ENCODE peak calls at places on chromosomes 5 and 9, in five cellular contexts. Y, M, P, E and F are unnamed samples.

GRCh38 chr5:177369050-177369912 is 11.6 kb downstream of the RGS14 start:
- DNase-seq in Y (no peak), M (no peak), P (no peak), E (no peak), F (no peak)

GRCh38 chr5:89826938-89827337 is 582.6 kb downstream of the CETN3 start:
- DNase-seq in Y (no peak), M (no peak), P (no peak), E (no peak), F (no peak)

GRCh38 chr5:52856564-52856963 is 68.8 kb downstream of the ITGA1 start:
- DNase-seq in Y (no peak), M (no peak), P (no peak), E (no peak), F (no peak)

GRCh38 chr5:77906806-77907205 is 130.7 kb upstream of the TBCA start:
- DNase-seq in Y (no peak), M (no peak), P (no peak), E (no peak), F (no peak)

GRCh38 chr5:180637962-180638680 is 11.3 kb downstream of the FLT4 start:
- DNase-seq in Y (no peak), M (no peak), P (no peak), E (no peak), F (no peak)

GRCh38 chr9:115326461-115326860 is 208.5 kb upstream of the TNC start:
- DNase-seq in Y (no peak), M (no peak), P (no peak), E (no peak), F (no peak)

GRCh38 chr9:34983209-34983608 is 6.3 kb upstream of the DNAJB5 start:
- DNase-seq in Y (peak), M (no peak), P (no peak), E (no peak), F (no peak)

GRCh38 chr5:88662801-88663360 is 220.1 kb downstream of the MEF2C start:
- DNase-seq in Y (no peak), M (no peak), P (no peak), E (no peak), F (no peak)

GRCh38 chr5:53114988-53115387 is 5.4 kb upstream of the MOCS2 start:
- DNase-seq in Y (no peak), M (no peak), P (peak), E (no peak), F (no peak)

GRCh38 chr9:120708526-120709224 is 5.6 kb downstream of the MEGF9 start:
- DNase-seq in Y (no peak), M (no peak), P (no peak), E (no peak), F (no peak)

GRCh38 chr5:88539642-88540476 is 271.2 kb upstream of the TMEM161B start:
- DNase-seq in Y (no peak), M (no peak), P (no peak), E (no peak), F (no peak)

GRCh38 chr9:136079211-136079915 is 15.7 kb downstream of the NACC2 start:
- DNase-seq in Y (no peak), M (no peak), P (no peak), E (no peak), F (no peak)

GRCh38 chr5:117738571-117738970 is 1163.9 kb upstream of the SEMA6A start:
- DNase-seq in Y (no peak), M (no peak), P (no peak), E (no peak), F (no peak)

GRCh38 chr9:1913931-1914330 is 101.2 kb upstream of the SMARCA2 start:
- DNase-seq in Y (no peak), M (no peak), P (peak), E (no peak), F (no peak)

GRCh38 chr5:157603333-157604190 is 28.0 kb upstream of the ADAM19 start:
- DNase-seq in Y (no peak), M (no peak), P (peak), E (peak), F (no peak)

GRCh38 chr5:172586118-172587060 is 54.7 kb upstream of the NEURL1B start:
- DNase-seq in Y (no peak), M (no peak), P (no peak), E (no peak), F (no peak)

GRCh38 chr5:36593867-36594266 is 12.5 kb upstream of the SLC1A3 start:
- DNase-seq in Y (no peak), M (no peak), P (no peak), E (no peak), F (no peak)

GRCh38 chr9:136531904-136532798 is 13.7 kb downstream of the NOTCH1 start:
- DNase-seq in Y (no peak), M (no peak), P (no peak), E (no peak), F (no peak)

GRCh38 chr5:167725741-167726140 is 565.7 kb upstream of the WWC1 start:
- DNase-seq in Y (no peak), M (no peak), P (no peak), E (no peak), F (no peak)

GRCh38 chr9:101923451-101923850 is 185.0 kb upstream of the GRIN3A start:
- DNase-seq in Y (no peak), M (no peak), P (no peak), E (no peak), F (no peak)

GRCh38 chr9:15308511-15308910 is 1.5 kb upstream of the TTC39B start:
- DNase-seq in Y (no peak), M (no peak), P (no peak), E (no peak), F (no peak)

GRCh38 chr5:19229210-19229835 is 758.7 kb downstream of the CDH18 start:
- DNase-seq in Y (no peak), M (no peak), P (no peak), E (no peak), F (no peak)

GRCh38 chr9:69325409-69326212 is 596 bp downstream of the ENTREP1 start:
- DNase-seq in Y (no peak), M (no peak), P (no peak), E (no peak), F (no peak)
- TF ChIP-seq ZNF274 in Y (no peak), M (no peak), P (no peak), E (no peak), F (no peak)

DNA sequence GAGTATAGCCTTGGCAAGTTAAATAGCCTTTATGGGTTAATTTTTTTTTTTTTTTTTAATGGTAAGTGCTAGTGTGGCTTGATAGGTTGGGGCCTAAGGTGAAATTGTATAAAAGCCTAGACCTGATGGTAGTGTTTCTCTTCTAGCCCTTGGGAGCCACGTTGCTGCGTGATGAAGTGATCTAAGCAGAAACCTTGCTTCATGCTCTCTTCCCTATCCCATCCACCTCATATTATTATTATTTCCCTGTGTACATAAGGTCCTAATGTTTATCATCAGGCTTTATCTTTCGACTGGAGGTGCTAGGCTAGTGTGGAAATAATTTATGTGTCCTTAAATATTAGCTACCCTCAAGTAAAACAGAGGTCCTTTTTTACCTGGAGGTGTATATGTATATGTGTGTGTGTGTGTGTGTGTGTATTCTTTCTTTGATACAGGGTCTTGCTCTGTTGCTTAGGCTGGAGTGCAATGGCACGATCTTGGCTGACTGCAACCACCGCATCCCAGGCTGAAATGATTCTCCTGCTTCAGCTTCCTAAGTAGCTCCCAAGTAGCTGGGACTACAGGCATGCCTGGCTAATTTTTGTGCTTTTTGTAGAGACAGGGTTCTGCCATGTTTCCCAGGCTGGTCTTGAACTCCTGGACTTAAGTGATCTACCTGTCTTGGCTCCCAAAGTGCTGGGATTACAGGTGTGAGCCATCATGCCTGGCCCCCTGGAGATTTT is 3.6 kb downstream of the UGCG start:
- DNase-seq in Y (no peak), M (no peak), P (no peak), E (no peak), F (no peak)
- TF ChIP-seq ZNF274 in Y (no peak), M (no peak), P (no peak), E (no peak), F (no peak)

GRCh38 chr5:12023614-12024241 is 119.5 kb upstream of the CTNND2 start:
- DNase-seq in Y (peak), M (peak), P (peak), E (no peak), F (peak)
- TF ChIP-seq ZNF274 in Y (no peak), M (no peak), P (no peak), E (no peak), F (no peak)

GRCh38 chr5:33277061-33277460 is 163.7 kb upstream of the TARS1 start:
- DNase-seq in Y (no peak), M (no peak), P (no peak), E (no peak), F (no peak)
- TF ChIP-seq ZNF274 in Y (no peak), M (no peak), P (no peak), E (no peak), F (no peak)

GRCh38 chr9:126614455-126615248 is 924 bp downstream of the LMX1B start:
- DNase-seq in Y (no peak), M (no peak), P (no peak), E (no peak), F (no peak)

GRCh38 chr9:126616521-126616976 is 2.8 kb downstream of the LMX1B start:
- DNase-seq in Y (no peak), M (no peak), P (no peak), E (no peak), F (no peak)

GRCh38 chr9:126615251-126615790 is 1.6 kb downstream of the LMX1B start:
- DNase-seq in Y (no peak), M (no peak), P (peak), E (no peak), F (no peak)

GRCh38 chr9:126617003-126617739 is 3.4 kb downstream of the LMX1B start:
- DNase-seq in Y (no peak), M (no peak), P (no peak), E (no peak), F (no peak)

GRCh38 chr9:126615791-126616447 is 2.2 kb downstream of the LMX1B start:
- DNase-seq in Y (no peak), M (no peak), P (no peak), E (no peak), F (no peak)
- TF ChIP-seq ZNF274 in Y (no peak), M (no peak), P (no peak), E (no peak), F (no peak)

DNA sequence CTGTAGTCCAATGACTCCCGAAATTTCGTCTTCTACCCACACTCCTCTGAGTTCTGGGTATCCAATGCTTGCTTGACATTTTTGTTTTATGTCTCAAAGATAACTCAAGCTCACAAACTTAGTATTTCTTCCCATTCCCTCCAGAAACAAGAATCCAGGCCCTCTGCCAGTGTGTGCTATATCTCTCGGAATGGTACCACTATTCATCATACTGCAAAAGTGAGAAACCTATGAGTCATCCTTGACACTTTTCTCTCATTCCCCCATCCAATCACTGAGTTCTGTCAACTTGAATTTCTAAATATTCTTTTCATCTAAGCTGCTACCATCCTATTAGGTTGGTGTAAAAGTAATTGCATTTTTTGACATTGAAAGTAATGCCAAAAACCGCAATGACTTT is 9.8 kb downstream of the SLC12A2 start:
- DNase-seq in Y (no peak), M (no peak), P (no peak), E (no peak), F (no peak)
- TF ChIP-seq ZNF274 in Y (no peak), M (no peak), P (no peak), E (no peak), F (no peak)

DNA sequence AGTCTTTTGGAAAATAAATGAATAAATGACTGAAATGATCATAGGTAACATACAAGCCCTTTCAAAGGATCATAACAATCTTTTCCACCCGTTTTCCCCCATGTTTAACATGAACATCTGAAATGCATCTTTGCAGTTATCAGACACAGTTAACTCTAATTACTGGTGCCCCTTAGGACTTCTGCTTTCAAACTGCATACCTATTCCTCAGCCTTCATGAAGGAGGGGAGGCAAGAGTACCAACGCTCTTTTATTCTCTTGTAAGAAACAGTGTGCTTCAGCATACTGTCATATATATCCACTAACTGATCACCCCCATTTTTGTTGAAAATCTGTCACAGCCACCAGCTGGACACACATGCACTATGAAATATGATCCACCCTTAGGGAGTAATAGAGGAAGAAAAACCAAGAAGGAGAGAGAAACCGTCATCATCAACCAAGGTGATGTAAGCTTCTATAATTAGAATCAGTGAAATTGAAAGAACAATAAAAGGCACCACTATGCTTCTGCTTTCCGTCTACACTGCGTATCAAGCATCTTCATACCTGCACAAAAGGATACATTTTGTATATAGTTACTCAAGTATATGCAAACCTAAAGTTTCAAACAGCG is 98.7 kb downstream of the RAPGEF6 start:
- DNase-seq in Y (peak), M (no peak), P (no peak), E (no peak), F (no peak)
- TF ChIP-seq ZNF274 in Y (no peak), M (no peak), P (no peak), E (no peak), F (no peak)